ENCODE peak calls at places on chromosomes 12 and 14, in six cellular contexts. X, A, M, K, F and I are unnamed samples.

GRCh38 chr14:61514006-61514830 is 181.1 kb upstream of the HIF1A start:
- DNase-seq in X (no peak), A (no peak), M (no peak), F (no peak), K (no peak), I (no peak)

GRCh38 chr12:41932470-41932991 is 212.1 kb downstream of the GXYLT1 start:
- DNase-seq in F (no peak), K (peak), M (peak), A (no peak), X (peak), I (peak)

GRCh38 chr12:68451261-68452091 is 119.3 kb upstream of the MDM1 start:
- DNase-seq in M (no peak), K (no peak), X (peak), A (no peak), F (peak), I (no peak)

GRCh38 chr14:61625171-61625570 is 70.1 kb upstream of the HIF1A start:
- DNase-seq in K (no peak), F (no peak), M (no peak), A (peak), X (no peak), I (no peak)

GRCh38 chr12:76025601-76026575 is 5.7 kb downstream of the PHLDA1 start:
- DNase-seq in K (no peak), F (no peak), A (no peak), X (no peak), M (no peak), I (no peak)

GRCh38 chr12:33734871-33735270 is 287.4 kb upstream of the ALG10 start:
- DNase-seq in K (no peak), F (no peak), X (no peak), M (no peak), A (no peak), I (no peak)

GRCh38 chr12:52280319-52280795 is 5.9 kb downstream of the KRT86 start:
- DNase-seq in A (peak), X (peak), M (no peak), K (no peak), F (no peak), I (no peak)

GRCh38 chr14:70052990-70053389 is 135.8 kb downstream of the SLC8A3 start:
- DNase-seq in A (peak), F (no peak), M (no peak), K (peak), X (no peak), I (no peak)

GRCh38 chr12:6069452-6070093 is 54.9 kb downstream of the VWF start:
- DNase-seq in A (no peak), K (no peak), F (no peak), M (no peak), X (no peak), I (peak)

GRCh38 chr12:104648746-104649145 is 192.0 kb downstream of the CHST11 start:
- DNase-seq in X (peak), M (peak), A (no peak), F (no peak), K (no peak), I (no peak)

GRCh38 chr12:29743801-29744200 is 39.9 kb downstream of the TMTC1 start:
- DNase-seq in A (no peak), K (no peak), M (no peak), X (no peak), F (no peak), I (no peak)

GRCh38 chr12:27319394-27319793 is 13.2 kb upstream of the BMAL2 start:
- DNase-seq in X (no peak), K (no peak), A (no peak), M (no peak), F (no peak), I (no peak)

GRCh38 chr12:108316153-108316892 is 22.8 kb downstream of the CMKLR1 start:
- DNase-seq in M (no peak), A (no peak), X (no peak), F (no peak), K (no peak), I (no peak)

GRCh38 chr12:115394498-115395220 is 710.7 kb upstream of the TBX3 start:
- DNase-seq in M (no peak), A (peak), X (no peak), K (no peak), F (no peak), I (no peak)

DNA sequence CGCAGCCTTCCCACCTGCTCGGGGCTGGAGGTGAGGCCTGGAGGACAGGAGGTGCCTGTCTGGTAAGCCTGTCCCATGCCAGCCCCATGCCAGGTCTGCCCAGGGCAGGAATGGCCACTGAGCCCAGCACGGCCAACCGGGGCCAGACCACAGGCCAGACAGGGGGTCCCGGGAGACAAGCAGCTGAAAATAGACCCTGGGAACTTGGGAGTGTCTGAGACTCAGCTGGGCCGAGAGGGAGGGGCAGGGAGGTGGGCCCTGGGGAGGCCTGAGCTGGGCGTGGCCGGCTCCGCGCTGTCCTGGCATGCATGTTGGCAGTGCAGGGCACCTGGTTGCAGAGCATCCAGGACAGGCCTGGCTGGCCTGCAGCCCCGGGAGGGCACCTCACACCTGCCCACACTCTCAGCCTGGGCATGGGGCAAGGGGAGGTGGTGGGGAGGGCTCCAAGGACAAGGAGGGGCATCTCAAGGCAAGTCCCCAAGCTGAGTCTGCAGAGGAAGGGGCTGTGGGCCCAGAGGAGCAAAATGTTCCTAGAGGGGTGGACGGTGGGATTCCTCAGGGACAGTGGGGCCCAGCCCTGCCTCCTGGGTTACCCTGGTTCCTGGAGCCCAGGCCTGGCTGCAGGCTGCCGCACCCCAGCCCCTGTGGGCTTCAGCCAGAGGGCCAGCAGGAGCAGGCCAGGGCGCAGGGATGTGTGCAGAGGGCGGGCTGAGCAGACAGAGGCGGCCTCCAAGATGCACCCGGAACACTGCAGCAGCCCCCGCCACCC is 3.2 kb upstream of the CRIP1 start:
- DNase-seq in F (no peak), M (no peak), K (peak), X (no peak), A (no peak), I (no peak)
- TF ChIP-seq GABPA in F (no peak), M (no peak), K (no peak), X (no peak), A (no peak), I (no peak)

GRCh38 chr12:53928054-53928879 is 10.4 kb upstream of the HOXC13 start:
- DNase-seq in K (no peak), A (no peak), X (no peak), M (no peak), F (no peak), I (no peak)

GRCh38 chr12:53932915-53933314 is 5.7 kb upstream of the HOXC13 start:
- DNase-seq in F (no peak), K (peak), A (no peak), X (no peak), M (no peak), I (no peak)

GRCh38 chr12:53931844-53932581 is 6.6 kb upstream of the HOXC13 start:
- DNase-seq in X (no peak), F (no peak), M (no peak), A (no peak), K (peak), I (no peak)

GRCh38 chr12:53929527-53929926 is 9.1 kb upstream of the HOXC13 start:
- DNase-seq in F (no peak), K (no peak), X (no peak), A (no peak), M (no peak), I (no peak)

DNA sequence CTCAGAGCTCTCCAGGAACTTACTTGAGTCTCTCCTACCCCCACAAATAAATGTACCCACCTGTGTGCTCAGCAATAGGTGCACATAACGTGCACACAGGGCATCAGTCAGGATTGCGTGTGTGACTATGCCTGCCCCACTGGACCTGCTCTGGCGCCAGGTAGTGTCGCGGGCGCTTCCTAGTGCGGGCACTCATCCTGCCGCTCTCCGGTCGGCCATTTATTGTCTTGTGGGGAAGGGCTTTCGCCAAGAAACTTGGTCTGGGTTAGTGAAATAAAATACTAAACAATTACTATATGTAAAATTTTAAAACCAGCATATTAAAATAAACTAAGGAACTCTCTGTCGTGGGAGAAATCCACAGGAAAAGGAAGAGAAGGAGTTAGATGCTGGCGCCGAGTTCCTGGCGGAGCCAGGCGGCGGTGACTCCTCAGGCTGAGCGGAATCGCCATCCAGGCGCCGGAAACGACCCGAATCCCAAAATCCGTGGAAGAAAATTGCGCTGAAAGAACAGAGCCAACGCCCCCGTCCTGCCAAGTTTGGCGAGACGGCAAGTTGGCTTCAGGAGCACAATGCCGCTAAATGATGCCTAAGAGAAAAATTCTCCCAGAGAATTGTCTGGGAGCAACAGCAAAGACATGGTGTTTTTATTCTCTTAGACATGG is 7.9 kb upstream of the HOXC13 start:
- DNase-seq in X (no peak), F (no peak), K (peak), A (no peak), M (no peak), I (no peak)
- TF ChIP-seq GABPA in X (no peak), F (no peak), K (no peak), A (no peak), M (no peak), I (no peak)

GRCh38 chr14:24633353-24633752 is 637 bp downstream of the GZMB start:
- DNase-seq in K (no peak), F (no peak), X (no peak), M (no peak), A (no peak), I (no peak)
- TF ChIP-seq GABPA in K (no peak), F (no peak), X (no peak), M (no peak), A (no peak), I (no peak)

GRCh38 chr14:50667491-50668007 is 557 bp downstream of the SAV1 start:
- DNase-seq in M (peak), X (no peak), A (no peak), K (no peak), F (no peak), I (peak)

GRCh38 chr14:50669441-50669986 is 1.4 kb upstream of the SAV1 start:
- DNase-seq in X (no peak), F (no peak), K (no peak), M (no peak), A (no peak), I (no peak)

GRCh38 chr14:50668008-50668851 is at the start of gene SAV1:
- DNase-seq in K (peak), F (no peak), M (peak), X (peak), A (peak), I (peak)

GRCh38 chr14:50668852-50669194 is 717 bp upstream of the SAV1 start:
- DNase-seq in X (no peak), M (no peak), A (no peak), F (no peak), K (no peak), I (no peak)

GRCh38 chr14:50666772-50667490 is 1.2 kb downstream of the SAV1 start:
- DNase-seq in K (no peak), F (no peak), A (peak), M (peak), X (peak), I (no peak)
- TF ChIP-seq GABPA in K (no peak), F (no peak), A (no peak), M (no peak), X (no peak), I (no peak)

DNA sequence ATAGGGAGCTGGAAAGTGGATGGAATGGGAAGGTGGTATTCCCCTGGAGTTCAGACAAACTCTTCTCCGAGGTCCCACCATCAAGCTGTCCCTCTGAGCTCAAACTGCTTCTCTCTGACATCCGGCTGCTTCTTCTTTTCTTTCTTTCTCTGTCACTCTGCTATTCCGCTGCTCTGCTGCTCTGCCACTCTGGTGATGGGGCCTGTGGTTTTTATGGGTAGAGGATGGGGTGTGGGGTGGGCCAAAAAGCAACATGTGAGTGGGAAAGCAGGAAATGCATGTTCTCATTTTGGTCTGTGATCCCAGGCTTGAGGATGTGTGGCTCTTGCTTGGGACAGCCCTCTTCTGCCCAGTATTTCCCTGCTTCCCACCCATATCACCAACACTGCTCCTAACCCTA is 30.7 kb downstream of the CLECL1 start:
- DNase-seq in A (no peak), F (no peak), M (no peak), K (no peak), X (peak), I (no peak)
- TF ChIP-seq GABPA in A (no peak), F (no peak), M (no peak), K (no peak), X (no peak), I (no peak)

GRCh38 chr14:28763914-28764848 is 2.4 kb upstream of the FOXG1 start:
- DNase-seq in F (no peak), K (peak), A (no peak), X (no peak), M (no peak), I (no peak)
- TF ChIP-seq GABPA in F (no peak), K (no peak), A (no peak), X (no peak), M (no peak), I (no peak)

DNA sequence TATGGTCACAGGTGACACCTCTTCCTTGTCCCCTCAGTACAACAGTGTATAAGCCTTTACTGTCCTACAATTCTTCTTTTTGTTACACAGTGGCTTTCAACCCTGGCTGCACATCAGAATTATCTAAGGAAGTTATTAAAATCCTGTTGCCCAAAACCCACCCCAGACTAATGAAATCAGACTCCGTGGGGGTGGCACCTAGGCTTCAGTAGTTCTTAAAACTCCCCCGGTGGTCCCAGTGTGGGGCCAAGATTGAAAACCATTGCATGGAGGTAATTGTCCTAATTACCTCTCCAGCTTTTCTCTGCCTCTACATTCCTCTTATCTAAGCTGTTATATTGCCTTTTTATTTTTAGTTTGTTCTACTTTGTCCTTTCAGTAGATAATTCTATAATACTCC is 172.8 kb downstream of the DAD1 start:
- DNase-seq in M (no peak), A (no peak), K (no peak), X (no peak), F (no peak), I (no peak)
- TF ChIP-seq GABPA in M (no peak), A (no peak), K (no peak), X (no peak), F (no peak), I (no peak)

GRCh38 chr12:91204416-91204815 is 21.8 kb upstream of the DCN start:
- DNase-seq in F (no peak), X (no peak), A (no peak), K (no peak), M (no peak), I (no peak)

GRCh38 chr12:91205791-91206190 is 23.2 kb upstream of the DCN start:
- DNase-seq in A (no peak), M (no peak), F (no peak), X (no peak), K (no peak), I (no peak)

GRCh38 chr12:91202390-91202789 is 19.8 kb upstream of the DCN start:
- DNase-seq in K (no peak), A (no peak), X (no peak), M (no peak), F (no peak), I (no peak)

GRCh38 chr12:91203610-91204009 is 21.0 kb upstream of the DCN start:
- DNase-seq in A (no peak), K (no peak), M (no peak), F (no peak), X (no peak), I (no peak)
- TF ChIP-seq GABPA in A (no peak), K (no peak), M (no peak), F (no peak), X (no peak), I (no peak)

GRCh38 chr12:4370265-4370664 is 9.2 kb downstream of the FGF23 start:
- DNase-seq in K (no peak), M (no peak), A (no peak), F (no peak), X (no peak), I (no peak)

GRCh38 chr12:4369548-4369947 is 10.0 kb downstream of the FGF23 start:
- DNase-seq in A (no peak), X (no peak), K (no peak), M (no peak), F (no peak), I (no peak)

GRCh38 chr12:4366090-4366489 is 13.4 kb downstream of the FGF23 start:
- DNase-seq in A (no peak), F (no peak), K (no peak), M (no peak), X (no peak), I (no peak)
- TF ChIP-seq GABPA in A (no peak), F (no peak), K (no peak), M (no peak), X (no peak), I (no peak)